ENCODE peak calls at places on chromosomes 3 and 15, in nine cellular contexts. One of them, this sample, is unnamed. For H3K4me1, the result is how much of the 10 kb centered on the place peaks cover.

GRCh38 chr3:46981932-46982471 is 2.5 kb downstream of the NBEAL2 start:
- DNase-seq in Peyer's patch: peak
- DNase-seq in esophagus squamous epithelium: no peak
- DNase-seq in tibial nerve: no peak
- DNase-seq in CD8-positive, alpha-beta memory T cell: no peak
- DNase-seq in prostate gland: peak
- DNase-seq in transverse colon: peak
- DNase-seq in CD8-positive, alpha-beta T cell: peak
- DNase-seq in PC-3: peak
- DNase-seq in this sample: no peak

GRCh38 chr15:79416876-79417275 is 15.3 kb upstream of the MINAR1 start:
- DNase-seq in Peyer's patch: no peak
- DNase-seq in esophagus squamous epithelium: no peak
- DNase-seq in tibial nerve: no peak
- DNase-seq in CD8-positive, alpha-beta memory T cell: no peak
- DNase-seq in prostate gland: no peak
- DNase-seq in transverse colon: no peak
- DNase-seq in CD8-positive, alpha-beta T cell: no peak
- DNase-seq in PC-3: no peak
- DNase-seq in this sample: no peak

GRCh38 chr15:55954862-55955605 is 38.4 kb downstream of the NEDD4 start:
- DNase-seq in Peyer's patch: no peak
- DNase-seq in esophagus squamous epithelium: no peak
- DNase-seq in tibial nerve: no peak
- DNase-seq in CD8-positive, alpha-beta memory T cell: no peak
- DNase-seq in prostate gland: no peak
- DNase-seq in transverse colon: no peak
- DNase-seq in CD8-positive, alpha-beta T cell: no peak
- DNase-seq in PC-3: no peak
- DNase-seq in this sample: no peak

GRCh38 chr15:67033521-67033920 is 31.9 kb upstream of the SMAD3 start:
- DNase-seq in Peyer's patch: no peak
- DNase-seq in esophagus squamous epithelium: no peak
- DNase-seq in tibial nerve: no peak
- DNase-seq in CD8-positive, alpha-beta memory T cell: peak
- DNase-seq in prostate gland: no peak
- DNase-seq in transverse colon: peak
- DNase-seq in CD8-positive, alpha-beta T cell: peak
- DNase-seq in PC-3: no peak
- DNase-seq in this sample: no peak

GRCh38 chr15:24772709-24773373 is 97.3 kb downstream of the NPAP1 start:
- DNase-seq in Peyer's patch: peak
- DNase-seq in esophagus squamous epithelium: no peak
- DNase-seq in tibial nerve: peak
- DNase-seq in CD8-positive, alpha-beta memory T cell: peak
- DNase-seq in prostate gland: peak
- DNase-seq in transverse colon: peak
- DNase-seq in CD8-positive, alpha-beta T cell: peak
- DNase-seq in PC-3: peak
- DNase-seq in this sample: no peak

GRCh38 chr3:158313344-158313927 is 203.5 kb downstream of the RSRC1 start:
- DNase-seq in Peyer's patch: no peak
- DNase-seq in esophagus squamous epithelium: no peak
- DNase-seq in tibial nerve: no peak
- DNase-seq in CD8-positive, alpha-beta memory T cell: no peak
- DNase-seq in prostate gland: no peak
- DNase-seq in transverse colon: no peak
- DNase-seq in CD8-positive, alpha-beta T cell: no peak
- DNase-seq in PC-3: peak
- DNase-seq in this sample: peak

GRCh38 chr3:31226331-31226730 is 306.4 kb upstream of the STT3B start:
- DNase-seq in Peyer's patch: no peak
- DNase-seq in esophagus squamous epithelium: no peak
- DNase-seq in tibial nerve: no peak
- DNase-seq in CD8-positive, alpha-beta memory T cell: peak
- DNase-seq in prostate gland: no peak
- DNase-seq in transverse colon: peak
- DNase-seq in CD8-positive, alpha-beta T cell: peak
- DNase-seq in PC-3: no peak
- DNase-seq in this sample: no peak

GRCh38 chr15:80489030-80489594 is 84.9 kb downstream of the ARNT2 start:
- DNase-seq in Peyer's patch: no peak
- DNase-seq in esophagus squamous epithelium: no peak
- DNase-seq in tibial nerve: no peak
- DNase-seq in CD8-positive, alpha-beta memory T cell: no peak
- DNase-seq in prostate gland: no peak
- DNase-seq in transverse colon: no peak
- DNase-seq in CD8-positive, alpha-beta T cell: no peak
- DNase-seq in PC-3: peak
- DNase-seq in this sample: peak

GRCh38 chr15:40486066-40486770 is 15.4 kb downstream of the CHST14 start:
- DNase-seq in Peyer's patch: no peak
- DNase-seq in esophagus squamous epithelium: no peak
- DNase-seq in tibial nerve: no peak
- DNase-seq in CD8-positive, alpha-beta memory T cell: no peak
- DNase-seq in prostate gland: no peak
- DNase-seq in transverse colon: no peak
- DNase-seq in CD8-positive, alpha-beta T cell: no peak
- DNase-seq in PC-3: no peak
- DNase-seq in this sample: no peak

GRCh38 chr15:40493089-40493840 is 22.5 kb downstream of the CHST14 start:
- DNase-seq in Peyer's patch: no peak
- DNase-seq in esophagus squamous epithelium: no peak
- DNase-seq in tibial nerve: no peak
- DNase-seq in CD8-positive, alpha-beta memory T cell: peak
- DNase-seq in prostate gland: no peak
- DNase-seq in transverse colon: no peak
- DNase-seq in CD8-positive, alpha-beta T cell: peak
- DNase-seq in PC-3: peak
- DNase-seq in this sample: no peak

GRCh38 chr15:40489274-40490175 is 18.7 kb downstream of the CHST14 start:
- DNase-seq in Peyer's patch: no peak
- DNase-seq in esophagus squamous epithelium: no peak
- DNase-seq in tibial nerve: no peak
- DNase-seq in CD8-positive, alpha-beta memory T cell: no peak
- DNase-seq in prostate gland: no peak
- DNase-seq in transverse colon: no peak
- DNase-seq in CD8-positive, alpha-beta T cell: no peak
- DNase-seq in PC-3: no peak
- DNase-seq in this sample: no peak

GRCh38 chr15:40483919-40484318 is 13.1 kb downstream of the CHST14 start:
- DNase-seq in Peyer's patch: no peak
- DNase-seq in esophagus squamous epithelium: no peak
- DNase-seq in tibial nerve: no peak
- DNase-seq in CD8-positive, alpha-beta memory T cell: no peak
- DNase-seq in prostate gland: no peak
- DNase-seq in transverse colon: no peak
- DNase-seq in CD8-positive, alpha-beta T cell: no peak
- DNase-seq in PC-3: no peak
- DNase-seq in this sample: no peak

DNA sequence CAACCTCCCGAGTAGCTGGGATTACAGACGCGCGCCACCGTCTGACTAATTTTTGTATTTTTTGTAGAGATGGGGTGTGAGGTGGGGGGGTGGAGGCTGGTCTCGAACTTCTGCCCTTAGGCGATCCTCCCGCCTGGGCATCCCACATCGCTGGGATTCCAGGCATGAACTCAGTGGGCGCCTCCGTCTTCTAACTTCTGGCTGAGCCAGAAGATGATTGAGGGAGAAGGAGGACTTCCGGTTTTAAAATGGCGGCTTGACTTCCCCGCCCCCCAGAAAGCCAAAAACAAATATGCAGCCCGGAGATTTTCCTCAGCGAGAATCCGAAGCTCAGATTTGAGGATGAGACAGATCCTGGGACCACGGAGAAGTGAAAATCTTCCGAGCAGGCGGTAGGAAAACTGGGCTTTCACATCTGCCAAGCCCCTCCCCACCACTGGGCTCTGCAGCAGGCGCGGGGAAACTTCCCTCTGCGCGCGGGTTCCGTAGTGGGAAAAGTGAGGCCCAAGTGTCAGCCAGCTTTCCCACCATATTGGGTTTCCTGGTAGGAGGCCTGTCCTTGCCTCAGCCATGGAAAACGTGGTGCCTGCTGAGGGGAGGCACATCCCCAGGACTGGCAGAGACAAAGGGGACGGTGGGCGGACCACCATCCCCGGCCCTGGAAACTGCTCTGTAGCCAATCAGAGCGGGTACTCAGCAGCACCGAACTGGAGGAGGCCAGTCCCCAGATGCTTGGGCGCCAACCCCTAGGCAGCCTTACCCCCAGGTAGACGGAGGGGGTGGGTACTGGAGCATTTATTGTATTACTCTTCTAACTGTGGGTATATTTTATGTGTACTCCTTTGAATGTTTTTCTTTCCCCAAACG is 17.3 kb downstream of the CHST14 start:
- DNase-seq in Peyer's patch: no peak
- DNase-seq in esophagus squamous epithelium: no peak
- DNase-seq in tibial nerve: no peak
- DNase-seq in CD8-positive, alpha-beta memory T cell: no peak
- DNase-seq in prostate gland: no peak
- DNase-seq in transverse colon: no peak
- DNase-seq in CD8-positive, alpha-beta T cell: no peak
- DNase-seq in PC-3: no peak
- DNase-seq in this sample: no peak
- H3K4me1 ChIP-seq in Peyer's patch: under half
- H3K4me1 ChIP-seq in esophagus squamous epithelium: under half
- H3K4me1 ChIP-seq in tibial nerve: under half
- H3K4me1 ChIP-seq in CD8-positive, alpha-beta memory T cell: under half
- H3K4me1 ChIP-seq in prostate gland: under half
- H3K4me1 ChIP-seq in transverse colon: under half
- H3K4me1 ChIP-seq in CD8-positive, alpha-beta T cell: under half
- H3K4me1 ChIP-seq in PC-3: under half
- H3K4me1 ChIP-seq in this sample: under half

GRCh38 chr3:25344609-25345008 is 83.5 kb upstream of the RARB start:
- DNase-seq in Peyer's patch: no peak
- DNase-seq in esophagus squamous epithelium: no peak
- DNase-seq in tibial nerve: no peak
- DNase-seq in CD8-positive, alpha-beta memory T cell: no peak
- DNase-seq in prostate gland: no peak
- DNase-seq in transverse colon: no peak
- DNase-seq in CD8-positive, alpha-beta T cell: no peak
- DNase-seq in PC-3: no peak
- DNase-seq in this sample: no peak

GRCh38 chr3:25338158-25338725 is 89.8 kb upstream of the RARB start:
- DNase-seq in Peyer's patch: no peak
- DNase-seq in esophagus squamous epithelium: no peak
- DNase-seq in tibial nerve: no peak
- DNase-seq in CD8-positive, alpha-beta memory T cell: no peak
- DNase-seq in prostate gland: no peak
- DNase-seq in transverse colon: no peak
- DNase-seq in CD8-positive, alpha-beta T cell: no peak
- DNase-seq in PC-3: no peak
- DNase-seq in this sample: no peak

GRCh38 chr3:25335429-25335828 is 92.6 kb upstream of the RARB start:
- DNase-seq in Peyer's patch: no peak
- DNase-seq in esophagus squamous epithelium: no peak
- DNase-seq in tibial nerve: no peak
- DNase-seq in CD8-positive, alpha-beta memory T cell: no peak
- DNase-seq in prostate gland: no peak
- DNase-seq in transverse colon: no peak
- DNase-seq in CD8-positive, alpha-beta T cell: no peak
- DNase-seq in PC-3: no peak
- DNase-seq in this sample: no peak

DNA sequence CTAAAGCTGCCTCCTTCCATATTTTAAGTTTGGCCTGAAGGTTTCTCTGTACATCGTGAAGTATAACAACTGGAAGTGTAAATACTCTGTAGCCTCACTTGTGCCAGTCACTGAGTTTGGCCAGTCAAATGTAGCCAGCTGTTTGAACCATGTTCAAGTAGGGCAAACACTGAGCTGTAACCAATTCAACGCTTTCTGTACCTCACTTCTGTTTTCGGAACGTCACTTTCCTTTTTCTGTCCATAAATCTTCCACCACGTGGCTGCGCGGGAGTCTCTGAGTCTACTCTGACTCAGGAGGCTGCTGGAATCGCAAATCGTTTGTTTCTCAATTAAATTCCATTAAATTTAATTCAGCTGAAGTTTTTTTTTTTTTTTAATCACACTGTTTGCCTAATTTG is 88.8 kb upstream of the RARB start:
- DNase-seq in Peyer's patch: no peak
- DNase-seq in esophagus squamous epithelium: no peak
- DNase-seq in tibial nerve: no peak
- DNase-seq in CD8-positive, alpha-beta memory T cell: no peak
- DNase-seq in prostate gland: no peak
- DNase-seq in transverse colon: no peak
- DNase-seq in CD8-positive, alpha-beta T cell: no peak
- DNase-seq in PC-3: no peak
- DNase-seq in this sample: no peak
- H3K4me3 ChIP-seq in Peyer's patch: no peak
- H3K4me3 ChIP-seq in esophagus squamous epithelium: no peak
- H3K4me3 ChIP-seq in tibial nerve: no peak
- H3K4me3 ChIP-seq in CD8-positive, alpha-beta memory T cell: no peak
- H3K4me3 ChIP-seq in prostate gland: no peak
- H3K4me3 ChIP-seq in transverse colon: no peak
- H3K4me3 ChIP-seq in CD8-positive, alpha-beta T cell: no peak
- H3K4me3 ChIP-seq in PC-3: no peak
- H3K4me3 ChIP-seq in this sample: no peak

GRCh38 chr15:39230917-39231285 is 350.0 kb upstream of the THBS1 start:
- DNase-seq in Peyer's patch: no peak
- DNase-seq in esophagus squamous epithelium: no peak
- DNase-seq in tibial nerve: no peak
- DNase-seq in CD8-positive, alpha-beta memory T cell: no peak
- DNase-seq in prostate gland: no peak
- DNase-seq in transverse colon: no peak
- DNase-seq in CD8-positive, alpha-beta T cell: no peak
- DNase-seq in PC-3: no peak
- DNase-seq in this sample: no peak

GRCh38 chr15:39230205-39230916 is 350.5 kb upstream of the THBS1 start:
- DNase-seq in Peyer's patch: no peak
- DNase-seq in esophagus squamous epithelium: no peak
- DNase-seq in tibial nerve: no peak
- DNase-seq in CD8-positive, alpha-beta memory T cell: no peak
- DNase-seq in prostate gland: no peak
- DNase-seq in transverse colon: no peak
- DNase-seq in CD8-positive, alpha-beta T cell: no peak
- DNase-seq in PC-3: no peak
- DNase-seq in this sample: no peak

GRCh38 chr15:39228889-39229288 is 352.0 kb upstream of the THBS1 start:
- DNase-seq in Peyer's patch: no peak
- DNase-seq in esophagus squamous epithelium: no peak
- DNase-seq in tibial nerve: no peak
- DNase-seq in CD8-positive, alpha-beta memory T cell: no peak
- DNase-seq in prostate gland: no peak
- DNase-seq in transverse colon: no peak
- DNase-seq in CD8-positive, alpha-beta T cell: no peak
- DNase-seq in PC-3: no peak
- DNase-seq in this sample: no peak

GRCh38 chr15:39235084-39235795 is 345.6 kb upstream of the THBS1 start:
- DNase-seq in Peyer's patch: no peak
- DNase-seq in esophagus squamous epithelium: no peak
- DNase-seq in tibial nerve: no peak
- DNase-seq in CD8-positive, alpha-beta memory T cell: no peak
- DNase-seq in prostate gland: no peak
- DNase-seq in transverse colon: no peak
- DNase-seq in CD8-positive, alpha-beta T cell: no peak
- DNase-seq in PC-3: peak
- DNase-seq in this sample: no peak

DNA sequence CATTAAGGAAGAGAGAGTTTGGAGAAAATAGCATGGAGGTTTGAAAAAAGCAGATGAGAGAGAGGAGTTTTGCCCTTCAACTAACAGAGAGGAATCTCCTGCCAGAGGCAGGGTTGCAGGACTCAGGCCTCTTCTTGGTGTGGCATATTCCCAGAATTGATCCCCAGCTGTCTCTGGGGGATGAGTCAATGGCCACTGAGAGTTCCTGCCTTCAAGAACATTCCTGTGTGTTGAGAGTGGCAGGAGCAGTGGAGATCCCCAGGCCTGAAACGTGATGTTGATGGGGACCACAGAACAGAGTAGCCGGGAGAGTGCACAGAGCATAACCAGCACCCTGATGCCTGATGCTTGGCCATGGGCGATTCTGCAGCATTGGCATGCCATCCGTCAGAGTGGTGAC is 348.4 kb upstream of the THBS1 start:
- DNase-seq in Peyer's patch: no peak
- DNase-seq in esophagus squamous epithelium: no peak
- DNase-seq in tibial nerve: no peak
- DNase-seq in CD8-positive, alpha-beta memory T cell: no peak
- DNase-seq in prostate gland: no peak
- DNase-seq in transverse colon: no peak
- DNase-seq in CD8-positive, alpha-beta T cell: no peak
- DNase-seq in PC-3: peak
- DNase-seq in this sample: peak
- H3K27ac ChIP-seq in Peyer's patch: no peak
- H3K27ac ChIP-seq in esophagus squamous epithelium: no peak
- H3K27ac ChIP-seq in tibial nerve: no peak
- H3K27ac ChIP-seq in CD8-positive, alpha-beta memory T cell: no peak
- H3K27ac ChIP-seq in prostate gland: no peak
- H3K27ac ChIP-seq in transverse colon: no peak
- H3K27ac ChIP-seq in CD8-positive, alpha-beta T cell: no peak
- H3K27ac ChIP-seq in PC-3: peak
- H3K27ac ChIP-seq in this sample: peak

GRCh38 chr15:77617507-77618285 is 15.0 kb downstream of the LINGO1 start:
- DNase-seq in Peyer's patch: no peak
- DNase-seq in esophagus squamous epithelium: no peak
- DNase-seq in tibial nerve: no peak
- DNase-seq in CD8-positive, alpha-beta memory T cell: no peak
- DNase-seq in prostate gland: no peak
- DNase-seq in transverse colon: no peak
- DNase-seq in CD8-positive, alpha-beta T cell: no peak
- DNase-seq in PC-3: peak
- DNase-seq in this sample: no peak
- H3K4me1 ChIP-seq in Peyer's patch: under half
- H3K4me1 ChIP-seq in esophagus squamous epithelium: under half
- H3K4me1 ChIP-seq in tibial nerve: under half
- H3K4me1 ChIP-seq in CD8-positive, alpha-beta memory T cell: under half
- H3K4me1 ChIP-seq in prostate gland: under half
- H3K4me1 ChIP-seq in transverse colon: under half
- H3K4me1 ChIP-seq in CD8-positive, alpha-beta T cell: under half
- H3K4me1 ChIP-seq in PC-3: under half
- H3K4me1 ChIP-seq in this sample: under half

This sample was measured in SJSA1.